ENCODE peak calls at places on chromosomes 3 and 15, in seven cellular contexts. F is HepG2, U is K562, L is GM12891, E is SK-N-SH, O is GM12878, V is H1. R is an unnamed sample.

GRCh38 chr15:44231842-44232241 is 36.8 kb upstream of the FRMD5 start:
- DNase-seq in F (no peak), U (no peak), L (no peak), E (no peak), O (no peak), V (no peak), R (no peak)

GRCh38 chr15:81480645-81481053 is 106.6 kb upstream of the TMC3 start:
- DNase-seq in F (peak), U (peak), L (no peak), E (peak), O (peak), V (no peak), R (no peak)

GRCh38 chr15:81419304-81419943 is 45.4 kb upstream of the TMC3 start:
- DNase-seq in F (no peak), U (no peak), L (no peak), E (no peak), O (no peak), V (no peak), R (no peak)

GRCh38 chr15:82648257-82649103 is 1.3 kb upstream of the CPEB1 start:
- DNase-seq in F (no peak), U (no peak), L (no peak), E (peak), O (no peak), V (no peak), R (no peak)

GRCh38 chr15:67832031-67832551 is 6.8 kb downstream of the SKOR1 start:
- DNase-seq in F (no peak), U (no peak), L (no peak), E (peak), O (no peak), V (no peak), R (no peak)

GRCh38 chr3:192887701-192888100 is 30.0 kb downstream of the MB21D2 start:
- DNase-seq in F (no peak), U (no peak), L (no peak), E (no peak), O (no peak), V (no peak), R (no peak)

GRCh38 chr15:74913041-74913440 is 6.4 kb upstream of the FAM219B start:
- DNase-seq in F (no peak), U (no peak), L (no peak), E (no peak), O (no peak), V (no peak), R (no peak)

GRCh38 chr3:53252105-53252946 is 3.5 kb downstream of the TKT start:
- DNase-seq in F (no peak), U (no peak), L (no peak), E (no peak), O (no peak), V (no peak), R (no peak)

GRCh38 chr15:74400915-74401757 is 32.6 kb downstream of the SEMA7A start:
- DNase-seq in F (no peak), U (no peak), L (no peak), E (no peak), O (peak), V (no peak), R (no peak)

GRCh38 chr15:22888120-22888859 is 49.8 kb downstream of the NIPA2 start:
- DNase-seq in F (no peak), U (peak), L (no peak), E (no peak), O (no peak), V (no peak), R (no peak)

GRCh38 chr3:94522488-94522887 is 459.6 kb downstream of the NSUN3 start:
- DNase-seq in F (peak), U (no peak), L (no peak), E (no peak), O (no peak), V (no peak), R (no peak)

GRCh38 chr15:39429898-39430357 is 151.0 kb upstream of the THBS1 start:
- DNase-seq in F (peak), U (no peak), L (no peak), E (no peak), O (no peak), V (no peak), R (no peak)

GRCh38 chr3:122322095-122323075 is 2.7 kb upstream of the CSTA start:
- DNase-seq in F (no peak), U (no peak), L (no peak), E (no peak), O (no peak), V (no peak), R (no peak)

GRCh38 chr3:39156421-39156820 is 3.0 kb upstream of the CSRNP1 start:
- DNase-seq in F (no peak), U (no peak), L (no peak), E (no peak), O (no peak), V (no peak), R (no peak)

GRCh38 chr3:2880357-2880756 is 229.8 kb downstream of the IL5RA start:
- DNase-seq in F (no peak), U (no peak), L (no peak), E (no peak), O (no peak), V (no peak), R (no peak)

GRCh38 chr3:188635258-188636038 is 481.5 kb downstream of the LPP start:
- DNase-seq in F (no peak), U (no peak), L (no peak), E (no peak), O (no peak), V (no peak), R (no peak)

GRCh38 chr3:161142486-161142885 is 37.3 kb upstream of the B3GALNT1 start:
- DNase-seq in F (no peak), U (no peak), L (no peak), E (no peak), O (no peak), V (no peak), R (no peak)

GRCh38 chr3:23455084-23455483 is 252.0 kb downstream of the UBE2E2 start:
- DNase-seq in F (no peak), U (no peak), L (no peak), E (no peak), O (no peak), V (no peak), R (no peak)

GRCh38 chr3:4930501-4930900 is 48.7 kb upstream of the BHLHE40 start:
- DNase-seq in F (no peak), U (no peak), L (no peak), E (no peak), O (no peak), V (no peak), R (no peak)

GRCh38 chr3:32814371-32814770 is 3.4 kb upstream of the TRIM71 start:
- DNase-seq in F (no peak), U (no peak), L (no peak), E (no peak), O (no peak), V (no peak), R (no peak)

GRCh38 chr3:61132062-61132461 is 119.2 kb downstream of the FHIT start:
- DNase-seq in F (no peak), U (no peak), L (no peak), E (no peak), O (no peak), V (no peak), R (no peak)

GRCh38 chr3:124833710-124834332 is 53.3 kb downstream of the ITGB5 start:
- DNase-seq in F (peak), U (no peak), L (no peak), E (no peak), O (no peak), V (no peak), R (no peak)

GRCh38 chr3:31962801-31963205 is 18.3 kb downstream of the OSBPL10 start:
- DNase-seq in F (peak), U (no peak), L (no peak), E (no peak), O (no peak), V (no peak), R (no peak)

GRCh38 chr3:162111861-162112260 is 615.3 kb downstream of the OTOL1 start:
- DNase-seq in F (no peak), U (no peak), L (no peak), E (no peak), O (no peak), V (no peak), R (no peak)

GRCh38 chr3:14234197-14235002 is 55.8 kb downstream of the LSM3 start:
- DNase-seq in F (peak), U (no peak), L (no peak), E (no peak), O (no peak), V (no peak), R (no peak)

GRCh38 chr3:185764168-185764988 is 60.5 kb downstream of the IGF2BP2 start:
- DNase-seq in F (no peak), U (no peak), L (no peak), E (no peak), O (no peak), V (no peak), R (no peak)

GRCh38 chr3:41234823-41235722 is 35.8 kb downstream of the CTNNB1 start:
- DNase-seq in F (no peak), U (no peak), L (no peak), E (no peak), O (no peak), V (no peak), R (no peak)

GRCh38 chr15:73338058-73338457 is 30.7 kb downstream of the HCN4 start:
- DNase-seq in F (no peak), U (no peak), L (no peak), E (no peak), O (no peak), V (no peak), R (no peak)

GRCh38 chr15:74445816-74446763 is 12.3 kb upstream of the SEMA7A start:
- DNase-seq in F (peak), U (no peak), L (no peak), E (no peak), O (no peak), V (no peak), R (no peak)

GRCh38 chr15:37101634-37102314 is 1.4 kb upstream of the MEIS2 start:
- DNase-seq in F (peak), U (peak), L (no peak), E (peak), O (no peak), V (no peak), R (peak)

GRCh38 chr15:37099321-37100108 is 834 bp downstream of the MEIS2 start:
- DNase-seq in F (peak), U (peak), L (no peak), E (peak), O (no peak), V (no peak), R (no peak)

GRCh38 chr15:37098468-37099320 is 1.7 kb downstream of the MEIS2 start:
- DNase-seq in F (no peak), U (peak), L (no peak), E (peak), O (no peak), V (no peak), R (peak)

GRCh38 chr15:37102315-37103021 is 2.1 kb upstream of the MEIS2 start:
- DNase-seq in F (no peak), U (peak), L (no peak), E (no peak), O (no peak), V (no peak), R (no peak)

GRCh38 chr15:37100109-37100873 is at the start of gene MEIS2:
- DNase-seq in F (peak), U (peak), L (peak), E (peak), O (peak), V (no peak), R (peak)
- TF ChIP-seq TAF1 in F (peak), U (peak), L (peak), E (peak), O (peak), V (peak), R (peak)

DNA sequence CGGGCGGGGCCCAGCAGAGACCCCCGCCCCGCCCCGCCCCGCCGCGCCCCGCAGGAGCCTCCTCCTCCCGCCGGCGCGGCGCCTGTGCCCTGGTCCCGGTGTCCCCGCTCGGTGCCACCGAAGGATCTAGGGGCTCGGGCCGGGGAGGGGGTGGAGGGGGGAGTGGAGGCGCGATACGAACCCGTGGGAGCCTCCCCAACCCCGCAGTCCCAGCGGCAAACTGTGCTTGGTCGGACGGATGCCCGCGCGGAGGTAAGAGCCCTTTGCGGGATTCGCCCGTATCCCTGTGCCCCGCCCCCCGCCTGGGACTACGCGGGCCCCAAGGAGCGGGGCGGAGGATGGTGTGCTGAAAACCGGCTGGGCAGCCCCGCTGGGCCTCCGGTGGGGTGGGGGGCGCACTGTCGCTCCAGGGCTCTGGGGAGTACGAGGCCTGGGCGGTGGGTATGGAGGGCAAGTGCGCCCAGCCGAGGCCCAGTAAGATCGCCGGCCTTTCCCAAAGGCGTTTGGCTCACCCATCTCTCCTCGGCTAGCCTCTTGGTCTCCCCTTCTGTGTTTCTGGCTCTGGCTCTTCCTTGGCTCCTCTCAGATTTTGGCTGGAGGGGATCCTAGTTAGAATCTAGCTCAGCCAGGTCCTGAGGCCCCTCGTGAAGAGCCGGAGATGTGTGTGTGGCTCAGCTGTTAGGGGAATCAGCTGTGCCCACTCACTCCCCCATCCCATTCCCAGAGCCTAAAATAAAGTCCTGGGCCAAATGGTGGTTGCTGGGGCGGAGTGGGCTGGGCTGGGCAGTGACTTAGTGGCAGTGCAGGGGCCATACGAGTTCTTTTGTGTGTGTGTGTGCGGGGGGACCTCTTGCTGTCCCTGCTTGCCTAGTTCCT is 65.7 kb upstream of the POLG start:
- DNase-seq in F (no peak), U (no peak), L (no peak), E (peak), O (no peak), V (no peak), R (no peak)
- TF ChIP-seq TAF1 in F (no peak), U (no peak), L (no peak), E (peak), O (no peak), V (no peak), R (no peak)

GRCh38 chr15:90647326-90647725 is 69.8 kb upstream of the BLM start:
- DNase-seq in F (no peak), U (peak), L (no peak), E (no peak), O (no peak), V (no peak), R (no peak)

GRCh38 chr15:90645873-90646605 is 71.1 kb upstream of the BLM start:
- DNase-seq in F (no peak), U (no peak), L (no peak), E (no peak), O (no peak), V (no peak), R (no peak)

GRCh38 chr15:90648137-90649070 is 68.7 kb upstream of the BLM start:
- DNase-seq in F (peak), U (peak), L (no peak), E (peak), O (no peak), V (no peak), R (peak)

GRCh38 chr15:90644946-90645725 is 72.0 kb upstream of the BLM start:
- DNase-seq in F (no peak), U (no peak), L (no peak), E (no peak), O (no peak), V (no peak), R (no peak)

DNA sequence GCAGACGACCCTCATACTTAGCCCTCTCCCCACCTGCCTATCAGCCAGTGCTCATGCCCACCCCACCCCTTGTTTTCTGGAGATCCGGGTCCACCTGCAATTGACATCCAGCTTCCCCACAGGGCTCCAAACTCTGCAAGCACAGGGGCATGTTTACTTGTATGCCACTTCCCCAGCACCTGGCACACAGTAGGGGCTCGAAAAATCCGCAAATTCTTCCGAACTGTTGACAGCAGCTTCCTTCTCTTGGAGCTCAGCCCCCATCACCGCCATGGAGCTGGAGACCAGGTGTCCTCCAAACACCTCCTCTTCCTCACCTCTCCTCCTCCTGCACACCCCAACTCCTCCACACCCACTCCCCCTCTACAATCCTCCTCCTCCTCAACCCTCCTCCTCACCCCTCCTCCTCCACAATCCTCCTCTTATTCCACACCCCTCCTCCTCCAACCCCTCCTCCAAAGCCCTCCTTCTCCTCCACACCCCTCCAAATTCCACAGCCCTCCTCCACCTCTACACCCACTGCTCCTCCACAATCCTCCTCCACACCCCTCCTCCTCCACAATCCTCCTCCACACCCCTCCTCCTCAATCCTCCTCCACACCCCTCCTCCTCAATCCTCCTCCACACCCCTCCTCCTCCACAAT is 70.4 kb upstream of the BLM start:
- DNase-seq in F (no peak), U (no peak), L (no peak), E (no peak), O (no peak), V (no peak), R (no peak)
- TF ChIP-seq TAF1 in F (no peak), U (no peak), L (no peak), E (no peak), O (no peak), V (no peak), R (no peak)

GRCh38 chr3:9433884-9434521 is 36.6 kb downstream of the SETD5 start:
- DNase-seq in F (no peak), U (no peak), L (no peak), E (no peak), O (no peak), V (no peak), R (no peak)
- TF ChIP-seq TAF1 in F (no peak), U (no peak), L (no peak), E (no peak), O (no peak), V (no peak), R (no peak)

GRCh38 chr3:8651418-8652322 is 7.1 kb upstream of the SSUH2 start:
- DNase-seq in F (peak), U (no peak), L (no peak), E (peak), O (no peak), V (no peak), R (no peak)

GRCh38 chr3:8655387-8655835 is 10.8 kb upstream of the SSUH2 start:
- DNase-seq in F (peak), U (no peak), L (no peak), E (no peak), O (no peak), V (no peak), R (no peak)

GRCh38 chr3:8656240-8656639 is 11.6 kb upstream of the SSUH2 start:
- DNase-seq in F (no peak), U (no peak), L (no peak), E (no peak), O (no peak), V (no peak), R (no peak)

GRCh38 chr3:8652323-8652987 is 7.9 kb upstream of the SSUH2 start:
- DNase-seq in F (no peak), U (no peak), L (no peak), E (no peak), O (no peak), V (no peak), R (no peak)

DNA sequence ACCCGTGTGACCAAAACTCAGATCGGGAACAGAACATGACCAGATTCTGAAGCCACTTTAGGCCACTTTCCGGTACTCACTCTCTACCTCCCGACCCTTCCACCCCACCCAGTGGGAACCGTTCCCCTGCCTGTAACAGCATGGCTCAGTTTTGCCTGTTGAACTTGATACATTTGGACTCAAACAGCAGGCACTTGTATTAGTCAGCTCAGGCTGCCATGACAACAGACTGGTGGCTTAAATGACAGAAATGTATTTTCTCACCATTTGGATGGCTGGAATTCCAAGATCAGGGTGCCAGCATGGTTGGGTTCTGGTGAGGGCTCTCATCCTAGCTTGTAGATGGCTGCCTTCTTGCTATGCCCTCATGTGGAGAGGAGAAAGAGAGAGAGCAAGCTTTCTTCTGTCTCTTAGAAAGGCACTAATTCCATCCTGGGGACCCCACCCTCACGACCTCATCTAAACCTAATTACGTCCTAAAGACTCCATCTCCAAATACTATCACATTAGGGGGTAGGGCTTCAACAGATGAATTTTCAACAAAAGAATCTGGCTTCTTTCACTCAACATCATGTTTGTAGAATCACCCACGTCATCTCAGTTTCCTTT is 9.3 kb upstream of the SSUH2 start:
- DNase-seq in F (peak), U (no peak), L (no peak), E (no peak), O (no peak), V (no peak), R (no peak)
- TF ChIP-seq TAF1 in F (no peak), U (no peak), L (no peak), E (no peak), O (no peak), V (no peak), R (no peak)

GRCh38 chr15:80152896-80153876 is at the start of gene FAH:
- DNase-seq in F (peak), U (no peak), L (no peak), E (peak), O (no peak), V (no peak), R (no peak)
- TF ChIP-seq TAF1 in F (peak), U (peak), L (peak), E (no peak), O (peak), V (peak), R (peak)

DNA sequence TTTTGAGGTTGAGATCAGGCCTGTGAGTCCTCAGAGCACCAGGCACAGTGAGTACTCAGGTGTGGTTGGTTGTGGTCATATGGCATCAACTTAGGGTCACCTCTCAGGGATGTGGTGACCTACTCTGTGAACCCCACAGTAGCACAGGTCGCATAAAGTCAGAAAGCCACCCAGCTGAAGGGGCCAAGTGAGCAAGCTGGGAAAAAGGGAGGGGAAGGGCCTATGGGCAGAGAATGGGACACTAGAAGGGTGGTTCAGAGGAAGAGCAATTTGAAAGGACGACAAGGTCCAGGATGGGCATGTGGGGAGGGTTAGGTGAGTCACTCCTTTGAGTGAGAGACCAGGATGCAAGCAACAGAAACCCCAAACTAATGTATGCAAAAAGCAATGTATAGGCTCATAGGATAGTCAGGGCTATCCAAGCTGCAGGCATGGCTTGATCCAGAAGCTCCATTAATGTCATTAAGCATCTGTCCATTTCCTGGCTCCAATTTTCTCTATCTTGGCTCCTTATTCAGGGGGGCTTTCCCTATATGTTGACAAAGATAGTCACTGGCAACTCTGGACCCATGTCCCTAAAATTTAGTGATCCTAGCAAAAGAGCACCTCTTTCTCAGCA is 33.5 kb downstream of the HMCES start:
- DNase-seq in F (no peak), U (no peak), L (no peak), E (no peak), O (no peak), V (no peak), R (no peak)
- TF ChIP-seq TAF1 in F (no peak), U (no peak), L (no peak), E (no peak), O (no peak), V (no peak), R (no peak)

R was measured in GM12892.